ENCODE peak calls at places on chromosomes 12 and 14, in eight cellular contexts. Z is body of pancreas, O is left ventricle myocardium inferior, S is fibroblast of lung, U is PC-3, I is GM23248, F is cardiac muscle cell, Q is mesendoderm. J is an unnamed sample. For H3K27me3 and H3K36me3, the result is how much of the 10 kb centered on the place peaks cover.

GRCh38 chr12:123854918-123855317 is 92.8 kb downstream of the DNAH10 start:
- DNase-seq in S (no peak), O (no peak), Q (peak), U (no peak), I (no peak), F (no peak), Z (no peak), J (peak)

GRCh38 chr14:102907980-102908730 is 14.3 kb upstream of the AMN start:
- DNase-seq in Q (no peak), I (no peak), Z (no peak), S (no peak), F (no peak), O (no peak), U (no peak), J (peak)

GRCh38 chr12:39619660-39620433 is at the start of gene ABCD2:
- DNase-seq in U (peak), S (peak), I (peak), O (peak), F (peak), Z (peak), Q (peak), J (peak)

GRCh38 chr14:76546426-76547221 is 170.7 kb downstream of the ESRRB start:
- DNase-seq in U (peak), O (no peak), I (peak), S (no peak), F (peak), Z (no peak), Q (peak), J (peak)

GRCh38 chr12:130179191-130179590 is 16.9 kb downstream of the FZD10 start:
- DNase-seq in Z (no peak), O (no peak), Q (no peak), U (no peak), F (no peak), I (no peak), S (no peak), J (no peak)

GRCh38 chr14:23544511-23545447 is 6.8 kb downstream of the ZFHX2 start:
- DNase-seq in O (peak), I (peak), S (no peak), F (peak), Q (peak), Z (no peak), U (no peak), J (peak)

GRCh38 chr14:55585854-55586253 is 5.8 kb downstream of the KTN1 start:
- DNase-seq in O (no peak), Z (no peak), Q (no peak), F (no peak), I (peak), S (peak), U (peak), J (no peak)

GRCh38 chr12:39122562-39123204 is 217.3 kb upstream of the CPNE8 start:
- DNase-seq in Q (peak), I (no peak), U (peak), F (no peak), S (no peak), O (no peak), Z (no peak), J (peak)

DNA sequence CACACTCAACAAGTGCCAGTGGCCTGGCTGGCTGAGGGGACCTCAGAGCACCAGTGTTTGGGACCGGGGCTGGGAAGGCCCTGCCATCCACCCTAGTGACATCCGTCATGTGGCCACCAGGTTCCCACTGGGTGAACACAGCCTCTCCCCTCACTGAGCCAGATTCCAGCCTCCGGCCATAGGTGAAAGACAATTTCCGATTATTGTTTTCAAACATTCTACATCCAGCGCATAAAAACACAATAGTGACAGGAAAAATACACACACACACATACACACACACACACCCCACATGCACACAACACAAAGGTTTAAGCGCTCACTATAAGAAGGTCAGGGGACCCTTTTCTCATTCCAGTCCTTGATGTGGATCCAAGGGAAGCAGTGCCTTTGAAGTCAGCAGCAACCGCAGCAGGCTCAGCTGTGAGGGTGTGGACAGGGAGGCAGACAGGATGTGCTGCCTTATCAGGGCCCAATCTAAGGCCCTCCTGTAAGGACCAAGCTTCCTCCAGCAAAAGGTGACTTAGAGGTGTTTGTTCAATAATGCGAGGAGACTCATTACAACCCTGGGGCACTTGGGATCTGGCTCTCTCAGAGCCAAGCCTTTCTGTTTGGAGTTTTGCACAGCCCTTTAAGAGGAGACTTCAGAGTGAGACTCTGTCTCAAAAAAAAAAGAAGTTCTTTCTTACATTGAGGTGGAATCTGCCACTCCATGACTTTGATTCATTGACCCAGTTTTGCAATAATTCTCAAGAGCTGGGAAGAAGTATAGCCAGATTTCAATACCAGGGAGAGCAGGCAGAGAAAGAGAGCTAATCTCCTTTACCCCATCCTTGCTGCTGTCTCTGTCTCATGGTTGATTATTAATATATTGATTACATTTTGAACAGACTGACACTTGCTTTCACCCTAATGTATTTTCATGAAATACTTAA is 227.8 kb downstream of the ZFP36L1 start:
- DNase-seq in U (peak), F (no peak), O (no peak), Z (no peak), S (no peak), Q (peak), I (no peak), J (no peak)
- H3K4me3 ChIP-seq in U (no peak), F (no peak), O (no peak), Z (no peak), S (no peak), Q (no peak), I (no peak), J (no peak)

DNA sequence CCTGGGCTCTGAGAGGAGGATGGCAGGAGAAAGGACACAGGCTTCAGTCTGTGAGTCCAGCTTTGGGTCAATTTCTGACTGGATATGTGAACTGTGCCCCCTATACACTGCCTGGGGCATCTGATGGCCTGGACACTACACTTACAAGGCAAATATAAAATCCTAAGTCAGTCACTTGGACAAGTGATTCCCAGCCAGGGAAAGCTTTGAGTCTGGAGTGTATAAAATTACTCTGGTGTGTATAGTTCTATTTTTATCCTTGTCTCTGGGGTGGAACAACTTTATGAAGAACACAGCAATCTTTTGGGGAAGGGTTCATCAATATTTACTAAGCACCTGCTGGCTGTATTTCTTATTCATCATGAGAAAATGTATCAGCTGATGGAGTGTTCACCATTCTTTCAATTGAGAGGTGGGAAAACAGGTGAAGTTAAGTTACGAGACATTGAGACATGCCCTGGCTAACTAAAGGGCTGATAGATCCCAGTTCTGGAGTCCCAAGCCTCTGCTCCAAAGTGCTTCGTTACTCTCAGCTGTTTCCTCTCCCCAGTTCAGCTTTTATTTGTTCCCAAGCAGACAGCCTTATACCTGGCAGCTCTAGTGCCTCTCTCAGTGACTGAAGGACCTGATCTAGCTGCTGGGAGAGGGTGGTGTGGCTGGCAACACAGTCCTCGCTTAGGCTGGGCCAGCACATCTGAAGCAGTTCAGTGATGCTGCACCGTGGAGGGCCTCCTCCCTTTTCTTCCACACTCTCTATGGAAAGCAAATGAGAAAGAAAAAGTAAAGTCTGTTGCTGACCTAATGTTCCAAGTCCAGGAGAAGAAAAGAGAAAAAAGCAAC is 30.9 kb downstream of the ZFYVE26 start:
- DNase-seq in O (no peak), F (no peak), S (no peak), U (no peak), I (no peak), Z (no peak), Q (no peak), J (no peak)
- H3K27me3 ChIP-seq in O (under half), F (under half), S (under half), U (under half), I (under half), Z (under half), Q (under half), J (under half)

GRCh38 chr12:4282103-4282891 is 8.7 kb downstream of the CCND2 start:
- DNase-seq in S (no peak), I (no peak), F (no peak), Q (no peak), Z (no peak), O (no peak), U (no peak), J (peak)
- H3K36me3 ChIP-seq in S (under half), I (under half), F (under half), Q (half or more), Z (under half), O (half or more), U (under half), J (half or more)

GRCh38 chr14:91732439-91732838 is 553 bp upstream of the CATSPERB start:
- DNase-seq in F (no peak), S (no peak), U (no peak), Q (no peak), I (peak), O (no peak), Z (no peak), J (no peak)
- H3K4me3 ChIP-seq in F (no peak), S (no peak), U (no peak), Q (no peak), I (no peak), O (no peak), Z (no peak), J (no peak)

GRCh38 chr14:104844306-104845032 is 20.6 kb upstream of the CEP170B start:
- DNase-seq in O (no peak), Q (peak), U (peak), Z (no peak), F (no peak), I (peak), S (no peak), J (peak)
- H3K27me3 ChIP-seq in O (half or more), Q (under half), U (under half), Z (under half), F (under half), I (under half), S (under half), J (under half)

DNA sequence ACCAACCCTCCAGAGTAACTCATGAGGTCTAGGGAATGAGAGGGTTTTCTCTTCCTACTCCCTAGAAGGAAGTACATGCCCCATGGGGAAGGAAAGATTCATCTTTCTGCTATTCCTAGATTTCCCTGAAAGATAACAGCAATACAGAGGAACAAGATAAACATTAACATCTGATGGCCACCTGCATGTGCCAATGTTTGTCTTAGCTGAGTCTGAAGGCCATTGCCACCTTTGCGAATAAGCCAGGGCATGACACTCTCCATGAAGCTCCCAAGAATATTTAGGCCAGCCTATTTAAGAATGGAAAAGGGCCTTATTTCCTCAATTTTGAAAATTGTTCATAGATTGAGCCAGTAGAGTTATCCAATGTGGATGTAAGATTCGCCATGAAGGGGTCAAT is 26.0 kb downstream of the IGF1 start:
- DNase-seq in Q (no peak), I (no peak), S (no peak), Z (no peak), O (no peak), F (no peak), U (no peak), J (no peak)
- H3K36me3 ChIP-seq in Q (under half), I (under half), S (under half), Z (under half), O (under half), F (under half), U (under half), J (under half)

GRCh38 chr12:8630131-8630530 is 17.5 kb upstream of the AICDA start:
- DNase-seq in Q (no peak), U (no peak), I (no peak), Z (no peak), F (no peak), O (no peak), S (no peak), J (no peak)

GRCh38 chr12:8628731-8629130 is 16.1 kb upstream of the AICDA start:
- DNase-seq in U (no peak), I (peak), F (no peak), O (no peak), S (no peak), Q (peak), Z (no peak), J (no peak)

GRCh38 chr12:8629486-8630033 is 16.9 kb upstream of the AICDA start:
- DNase-seq in I (peak), O (no peak), Q (no peak), Z (no peak), F (peak), U (no peak), S (no peak), J (no peak)
- H3K4me3 ChIP-seq in I (peak), O (no peak), Q (no peak), Z (no peak), F (no peak), U (no peak), S (no peak), J (no peak)

J was measured in H7.